ENCODE peak calls at places on chromosomes 1 and 21, in four cellular contexts. J is stromal cell of bone marrow, F is LHCN-M2, G is T follicular helper cell. S is an unnamed sample.

GRCh38 chr1:30756206-30756544 is 1.4 kb downstream of the LAPTM5 start:
- DNase-seq in F (no peak), G (no peak), J (no peak), S (no peak)

GRCh38 chr1:209318302-209319056 is 265.0 kb upstream of the CAMK1G start:
- DNase-seq in G (no peak), J (peak), F (peak), S (no peak)

GRCh38 chr1:245698860-245699259 is 544.1 kb downstream of the KIF26B start:
- DNase-seq in G (no peak), J (no peak), F (no peak), S (no peak)

GRCh38 chr1:18111605-18112297 is 4.2 kb downstream of the IGSF21 start:
- DNase-seq in G (no peak), J (no peak), F (no peak), S (no peak)

GRCh38 chr1:228364068-228364705 is 42.4 kb downstream of the TRIM11 start:
- DNase-seq in G (no peak), F (no peak), J (no peak), S (no peak)

GRCh38 chr1:202710070-202711025 is at the start of gene SYT2:
- DNase-seq in G (no peak), J (no peak), F (no peak), S (no peak)

GRCh38 chr1:66478116-66478515 is 55.8 kb upstream of the SGIP1 start:
- DNase-seq in J (peak), G (no peak), F (peak), S (peak)

GRCh38 chr1:61011514-61012263 is 70.7 kb upstream of the NFIA start:
- DNase-seq in G (no peak), J (no peak), F (no peak), S (no peak)

GRCh38 chr1:36156329-36157114 is 562 bp downstream of the MAP7D1 start:
- DNase-seq in G (peak), J (no peak), F (peak), S (no peak)

GRCh38 chr1:225651872-225652725 is 824 bp downstream of the ENAH start:
- DNase-seq in G (no peak), J (no peak), F (peak), S (no peak)

GRCh38 chr1:9482403-9482802 is 56.9 kb upstream of the SLC25A33 start:
- DNase-seq in G (no peak), J (no peak), F (no peak), S (no peak)

GRCh38 chr1:101683136-101683535 is 313.6 kb downstream of the OLFM3 start:
- DNase-seq in F (no peak), G (no peak), J (no peak), S (no peak)

GRCh38 chr21:34126269-34126668 is 52.9 kb downstream of the MRPS6 start:
- DNase-seq in F (peak), J (no peak), G (peak), S (no peak)

GRCh38 chr21:19621837-19622496 is 1218.4 kb upstream of the TMPRSS15 start:
- DNase-seq in G (no peak), J (no peak), F (no peak), S (no peak)

GRCh38 chr1:155970531-155971167 is 7.7 kb downstream of the ARHGEF2 start:
- DNase-seq in J (peak), F (peak), G (no peak), S (no peak)

GRCh38 chr1:165845569-165845968 is 18.2 kb downstream of the UCK2 start:
- DNase-seq in J (no peak), F (no peak), G (no peak), S (no peak)

GRCh38 chr1:86703696-86704455 is 500 bp upstream of the SH3GLB1 start:
- DNase-seq in G (peak), J (no peak), F (no peak), S (no peak)

GRCh38 chr1:25664357-25664796 is 47.8 kb downstream of the MAN1C1 start:
- DNase-seq in J (no peak), G (no peak), F (no peak), S (no peak)

GRCh38 chr1:226627050-226627755 is 78.6 kb downstream of the STUM start:
- DNase-seq in G (no peak), F (no peak), J (no peak), S (no peak)

GRCh38 chr1:46150085-46150484 is 17.7 kb upstream of the PIK3R3 start:
- DNase-seq in G (no peak), F (no peak), J (no peak), S (no peak)

GRCh38 chr1:202585591-202585934 is 124.7 kb downstream of the SYT2 start:
- DNase-seq in J (no peak), G (no peak), F (no peak), S (no peak)

GRCh38 chr1:29893806-29894205 is 657.5 kb downstream of the PTPRU start:
- DNase-seq in J (no peak), G (no peak), F (no peak), S (no peak)

GRCh38 chr1:235910357-235911299 is 43.9 kb upstream of the LYST start:
- DNase-seq in F (peak), J (peak), G (no peak), S (peak)

GRCh38 chr1:232192781-232193450 is 437.0 kb downstream of the SIPA1L2 start:
- DNase-seq in J (no peak), F (peak), G (no peak), S (no peak)

GRCh38 chr1:203677771-203678170 is 51.1 kb downstream of the ATP2B4 start:
- DNase-seq in G (no peak), J (no peak), F (no peak), S (no peak)

GRCh38 chr1:12153181-12153785 is 13.5 kb upstream of the TNFRSF1B start:
- DNase-seq in F (peak), G (no peak), J (peak), S (peak)

GRCh38 chr1:228338521-228339051 is 68.0 kb downstream of the TRIM11 start:
- DNase-seq in F (no peak), G (no peak), J (no peak), S (no peak)

GRCh38 chr1:174206148-174206826 is 47.0 kb downstream of the RABGAP1L start:
- DNase-seq in F (peak), G (no peak), J (peak), S (no peak)

GRCh38 chr1:26790551-26790953 is 2.8 kb downstream of the PIGV start:
- DNase-seq in J (no peak), F (no peak), G (no peak), S (no peak)

GRCh38 chr1:158060001-158060400 is 66.6 kb downstream of the KIRREL1 start:
- DNase-seq in G (no peak), J (no peak), F (no peak), S (no peak)

GRCh38 chr1:33242652-33243051 is 13.6 kb upstream of the ZNF362 start:
- DNase-seq in J (no peak), G (no peak), F (no peak), S (no peak)

GRCh38 chr1:241706967-241707366 is 54.9 kb downstream of the WDR64 start:
- DNase-seq in J (peak), F (peak), G (no peak), S (peak)

GRCh38 chr1:178004926-178005391 is 35.1 kb upstream of the SEC16B start:
- DNase-seq in F (peak), J (peak), G (no peak), S (peak)

GRCh38 chr1:91015794-91016550 is 5.9 kb downstream of the ZNF644 start:
- DNase-seq in F (peak), J (no peak), G (no peak), S (no peak)

GRCh38 chr1:245751671-245752070 is 596.9 kb downstream of the KIF26B start:
- DNase-seq in J (no peak), G (no peak), F (no peak), S (no peak)

GRCh38 chr1:54517536-54517935 is 30.5 kb upstream of the ACOT11 start:
- DNase-seq in G (no peak), J (no peak), F (no peak), S (no peak)

GRCh38 chr1:76998582-76999189 is 131.4 kb downstream of the ST6GALNAC5 start:
- DNase-seq in J (peak), G (no peak), F (peak), S (peak)

S was measured in AG09309.